ENCODE peak calls at places on chromosomes 7 and 10, in nine cellular contexts. N, R, V, I, E, A, G, B and X are unnamed samples.

GRCh38 chr7:154287370-154287769 is 235.2 kb downstream of the DPP6 start:
- DNase-seq in E (no peak), A (peak; percentile 50), V (no peak), N (no peak), R (no peak), B (no peak), G (no peak), I (no peak), X (no peak)

GRCh38 chr10:95214369-95214768 is 20.3 kb downstream of the ACSM6 start:
- DNase-seq in I (no peak), E (no peak), G (no peak), R (no peak), V (no peak), N (no peak), A (no peak), B (no peak), X (no peak)

GRCh38 chr7:135827391-135827790 is 78.8 kb upstream of the FAM180A start:
- DNase-seq in B (no peak), N (no peak), I (no peak), R (no peak), G (no peak), V (no peak), A (no peak), E (no peak), X (no peak)

GRCh38 chr10:4947635-4948596 is 15.3 kb upstream of the AKR1C1 start:
- DNase-seq in R (no peak), I (peak; percentile 36), G (no peak), B (peak; percentile 85), V (peak; percentile 8), E (no peak), N (peak; percentile 95), A (peak; percentile 4), X (peak; percentile 66)

GRCh38 chr7:105661625-105662024 is 80.3 kb upstream of the EFCAB10 start:
- DNase-seq in I (no peak), G (no peak), N (no peak), R (no peak), V (no peak), A (no peak), E (no peak), B (no peak), X (no peak)

GRCh38 chr7:49324707-49325106 is 400.4 kb downstream of the CDC14C start:
- DNase-seq in I (no peak), G (no peak), A (no peak), E (no peak), R (no peak), V (no peak), N (peak; percentile 46), B (peak; percentile 3), X (no peak)

GRCh38 chr10:17984056-17984455 is 32.3 kb downstream of the SLC39A12 start:
- DNase-seq in E (no peak), A (no peak), R (no peak), N (peak; percentile 29), I (no peak), G (peak; percentile 38), B (peak; percentile 80), V (peak; percentile 46), X (no peak)

GRCh38 chr7:29005829-29006228 is 47.7 kb upstream of the TRIL start:
- DNase-seq in E (no peak), I (no peak), G (no peak), B (peak; percentile 64), V (no peak), N (peak; percentile 31), R (no peak), A (no peak), X (no peak)

GRCh38 chr10:30861217-30861616 is 170.4 kb downstream of the ZNF438 start:
- DNase-seq in I (no peak), R (no peak), E (no peak), G (no peak), V (no peak), N (no peak), B (no peak), A (no peak), X (no peak)

GRCh38 chr10:126372359-126372758 is 15.9 kb downstream of the ADAM12 start:
- DNase-seq in R (no peak), G (no peak), E (no peak), B (no peak), I (no peak), V (no peak), A (no peak), N (no peak), X (no peak)

GRCh38 chr10:126242352-126243260 is 145.7 kb downstream of the ADAM12 start:
- DNase-seq in E (no peak), V (no peak), G (no peak), B (peak; percentile 92), A (no peak), N (peak; percentile 89), I (peak; percentile 90), R (no peak), X (peak; percentile 83)

GRCh38 chr7:92848441-92848840 is 12.1 kb upstream of the CDK6 start:
- DNase-seq in I (no peak), G (no peak), R (no peak), B (no peak), V (no peak), N (no peak), E (no peak), A (no peak), X (no peak)

GRCh38 chr7:47809387-47809786 is 138.9 kb downstream of the PKD1L1 start:
- DNase-seq in G (no peak), I (no peak), E (no peak), B (no peak), R (no peak), N (no peak), V (no peak), A (no peak), X (no peak)

GRCh38 chr10:43679509-43679908 is 30.8 kb upstream of the ZNF32 start:
- DNase-seq in A (no peak), B (peak; percentile 25), G (no peak), V (no peak), N (peak; percentile 55), R (peak; percentile 88), I (no peak), E (no peak), X (no peak)

DNA sequence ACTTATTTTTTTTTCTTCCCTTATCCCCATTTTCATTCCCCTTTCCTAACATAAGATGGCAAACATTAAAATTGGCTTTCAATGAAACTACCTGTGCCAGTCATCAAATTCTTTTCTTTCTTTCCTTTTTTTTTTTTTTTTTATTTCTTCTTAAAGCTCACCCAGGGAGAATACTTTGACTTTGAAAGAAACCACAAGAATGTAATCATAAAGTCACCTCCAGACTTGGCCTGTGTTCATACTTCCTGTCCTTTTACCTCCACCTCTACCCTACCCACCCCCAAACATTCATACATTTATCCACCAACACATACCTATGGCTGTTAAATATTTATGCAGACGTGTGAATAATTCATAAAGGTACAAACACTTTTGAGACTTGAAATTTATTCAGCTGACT is 254.6 kb downstream of the SLC25A13 start:
- DNase-seq in E (no peak), G (no peak), R (no peak), N (no peak), I (no peak), B (no peak), V (no peak), A (no peak), X (no peak)
- TF ChIP-seq CTCF in E (no peak), G (no peak), R (no peak), N (no peak), I (no peak), B (no peak), V (no peak), A (no peak), X (no peak)

GRCh38 chr7:150766334-150766709 is 29.1 kb downstream of the GIMAP5 start:
- DNase-seq in B (no peak), V (no peak), A (no peak), I (no peak), E (no peak), G (no peak), N (no peak), R (no peak), X (no peak)

DNA sequence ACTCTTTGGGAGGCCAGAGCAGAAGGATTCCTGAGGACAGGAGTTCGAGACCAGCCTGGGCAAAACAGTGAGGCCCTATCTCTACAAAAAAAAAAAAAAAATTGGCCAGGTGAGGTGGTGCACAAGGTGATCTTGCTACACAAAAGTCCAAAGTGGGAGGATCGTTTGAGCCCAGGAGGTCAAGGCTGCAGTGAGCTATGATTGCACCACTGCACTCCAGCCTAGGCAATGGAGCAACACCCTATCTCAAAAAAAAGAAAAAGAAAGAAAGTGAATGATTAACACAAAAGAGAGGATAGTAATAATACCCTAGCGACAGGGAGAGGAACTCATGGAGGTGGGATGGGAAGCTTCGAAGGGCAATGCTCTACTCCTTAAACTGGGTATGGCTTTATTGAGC is 30.4 kb downstream of the TMEM176B start:
- DNase-seq in R (no peak), B (no peak), A (no peak), V (no peak), E (no peak), G (no peak), N (no peak), I (no peak), X (no peak)
- TF ChIP-seq CTCF in R (no peak), B (no peak), A (no peak), V (no peak), E (no peak), G (no peak), N (no peak), I (no peak), X (no peak)

GRCh38 chr7:157016024-157016351 is 5.5 kb upstream of the MNX1 start:
- DNase-seq in V (no peak), A (no peak), N (no peak), G (no peak), B (no peak), I (no peak), R (no peak), E (no peak), X (peak; percentile 34)
- TF ChIP-seq CTCF in V (no peak), A (no peak), N (no peak), G (no peak), B (no peak), I (no peak), R (no peak), E (no peak), X (no peak)

GRCh38 chr10:28586176-28586575 is 53.3 kb downstream of the WAC start:
- DNase-seq in R (no peak), E (no peak), N (no peak), A (no peak), B (no peak), G (no peak), I (no peak), V (no peak), X (no peak)

GRCh38 chr10:28587270-28587969 is 54.5 kb downstream of the WAC start:
- DNase-seq in E (no peak), V (no peak), B (no peak), N (peak; percentile 67), I (peak; percentile 10), A (no peak), R (peak; percentile 25), G (no peak), X (no peak)

GRCh38 chr10:28592953-28593352 is 60.0 kb downstream of the WAC start:
- DNase-seq in I (no peak), N (peak; percentile 41), B (peak; percentile 83), R (no peak), G (no peak), V (peak; percentile 2), E (no peak), A (no peak), X (no peak)

GRCh38 chr10:28585076-28585475 is 52.2 kb downstream of the WAC start:
- DNase-seq in E (no peak), B (no peak), A (no peak), I (no peak), G (no peak), N (no peak), V (no peak), R (no peak), X (no peak)

DNA sequence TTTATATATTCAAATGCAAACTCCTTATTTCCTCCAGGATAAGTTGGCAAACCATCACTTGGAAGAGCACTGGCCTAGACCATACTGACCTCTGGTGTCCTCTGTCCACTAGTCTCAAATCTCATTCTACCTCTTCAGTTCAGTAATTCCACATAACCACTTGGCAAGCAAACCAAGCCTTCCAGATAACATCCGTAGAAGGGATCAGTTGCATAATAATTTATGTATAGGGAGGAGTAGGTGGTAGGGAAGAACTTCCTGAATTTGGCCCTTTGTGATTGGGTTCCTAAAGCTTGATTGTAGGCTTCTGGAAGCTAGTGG is 55.0 kb downstream of the WAC start:
- DNase-seq in N (peak; percentile 79), I (peak; percentile 10), R (peak; percentile 25), E (no peak), V (no peak), A (peak; percentile 45), G (no peak), B (peak; percentile 73), X (no peak)
- TF ChIP-seq CTCF in N (no peak), I (no peak), R (no peak), E (no peak), V (no peak), A (peak; percentile 29), G (no peak), B (no peak), X (no peak)